ENCODE peak calls at places on chromosome 9, in six cellular contexts. One of them, this sample, is unnamed.

GRCh38 chr9:84368593-84368992 is 28.0 kb upstream of the SLC28A3 start:
- DNase-seq in neural progenitor cell: no peak
- DNase-seq in GM23248: no peak
- DNase-seq in endothelial cell of umbilical vein: no peak
- DNase-seq in PC-3: no peak
- DNase-seq in MM.1S: no peak
- DNase-seq in this sample: no peak

GRCh38 chr9:95890594-95890993 is 15.1 kb downstream of the ERCC6L2 start:
- DNase-seq in GM23248: no peak
- DNase-seq in MM.1S: no peak
- DNase-seq in endothelial cell of umbilical vein: no peak
- DNase-seq in PC-3: no peak
- DNase-seq in neural progenitor cell: no peak
- DNase-seq in this sample: no peak

GRCh38 chr9:92164490-92164889 is 49.3 kb upstream of the SPTLC1 start:
- DNase-seq in endothelial cell of umbilical vein: no peak
- DNase-seq in PC-3: no peak
- DNase-seq in GM23248: no peak
- DNase-seq in neural progenitor cell: no peak
- DNase-seq in MM.1S: no peak
- DNase-seq in this sample: no peak

GRCh38 chr9:96169901-96170300 is 132.1 kb downstream of the HSD17B3 start:
- DNase-seq in PC-3: no peak
- DNase-seq in neural progenitor cell: peak
- DNase-seq in GM23248: no peak
- DNase-seq in endothelial cell of umbilical vein: no peak
- DNase-seq in MM.1S: no peak
- DNase-seq in this sample: no peak

GRCh38 chr9:105535920-105536668 is 21.8 kb upstream of the FKTN start:
- DNase-seq in neural progenitor cell: no peak
- DNase-seq in MM.1S: no peak
- DNase-seq in endothelial cell of umbilical vein: no peak
- DNase-seq in PC-3: no peak
- DNase-seq in GM23248: no peak
- DNase-seq in this sample: no peak

GRCh38 chr9:137956688-137957385 is 79.3 kb downstream of the CACNA1B start:
- DNase-seq in PC-3: no peak
- DNase-seq in endothelial cell of umbilical vein: no peak
- DNase-seq in GM23248: no peak
- DNase-seq in neural progenitor cell: no peak
- DNase-seq in MM.1S: no peak
- DNase-seq in this sample: no peak

GRCh38 chr9:2657427-2657826 is 35.8 kb downstream of the VLDLR start:
- DNase-seq in GM23248: no peak
- DNase-seq in MM.1S: no peak
- DNase-seq in PC-3: no peak
- DNase-seq in endothelial cell of umbilical vein: no peak
- DNase-seq in neural progenitor cell: no peak
- DNase-seq in this sample: no peak

GRCh38 chr9:133276923-133277322 is 1.9 kb upstream of the ABO start:
- DNase-seq in neural progenitor cell: no peak
- DNase-seq in MM.1S: no peak
- DNase-seq in PC-3: no peak
- DNase-seq in GM23248: no peak
- DNase-seq in endothelial cell of umbilical vein: no peak
- DNase-seq in this sample: no peak

GRCh38 chr9:109557481-109557880 is 59.4 kb upstream of the PTPN3 start:
- DNase-seq in MM.1S: no peak
- DNase-seq in GM23248: no peak
- DNase-seq in endothelial cell of umbilical vein: no peak
- DNase-seq in neural progenitor cell: peak
- DNase-seq in PC-3: no peak
- DNase-seq in this sample: no peak

GRCh38 chr9:34993502-34994428 is 4.2 kb downstream of the DNAJB5 start:
- DNase-seq in PC-3: no peak
- DNase-seq in MM.1S: no peak
- DNase-seq in GM23248: peak
- DNase-seq in neural progenitor cell: no peak
- DNase-seq in endothelial cell of umbilical vein: peak
- DNase-seq in this sample: peak

GRCh38 chr9:107175826-107176500 is 107.1 kb upstream of the RAD23B start:
- DNase-seq in MM.1S: no peak
- DNase-seq in GM23248: peak
- DNase-seq in PC-3: no peak
- DNase-seq in endothelial cell of umbilical vein: no peak
- DNase-seq in neural progenitor cell: no peak
- DNase-seq in this sample: no peak

GRCh38 chr9:98182069-98182820 is 10.2 kb downstream of the CORO2A start:
- DNase-seq in endothelial cell of umbilical vein: no peak
- DNase-seq in neural progenitor cell: no peak
- DNase-seq in GM23248: no peak
- DNase-seq in PC-3: no peak
- DNase-seq in MM.1S: no peak
- DNase-seq in this sample: no peak

GRCh38 chr9:105636331-105636730 is 25.9 kb upstream of the TAL2 start:
- DNase-seq in PC-3: no peak
- DNase-seq in endothelial cell of umbilical vein: peak
- DNase-seq in MM.1S: no peak
- DNase-seq in neural progenitor cell: no peak
- DNase-seq in GM23248: no peak
- DNase-seq in this sample: no peak

GRCh38 chr9:96065482-96066251 is 190.2 kb downstream of the ERCC6L2 start:
- DNase-seq in MM.1S: no peak
- DNase-seq in GM23248: no peak
- DNase-seq in neural progenitor cell: no peak
- DNase-seq in endothelial cell of umbilical vein: no peak
- DNase-seq in PC-3: no peak
- DNase-seq in this sample: no peak

GRCh38 chr9:77462066-77462465 is 186.1 kb downstream of the GNA14 start:
- DNase-seq in MM.1S: no peak
- DNase-seq in neural progenitor cell: peak
- DNase-seq in PC-3: no peak
- DNase-seq in endothelial cell of umbilical vein: no peak
- DNase-seq in GM23248: no peak
- DNase-seq in this sample: no peak

GRCh38 chr9:13919386-13919785 is 394.6 kb downstream of the NFIB start:
- DNase-seq in endothelial cell of umbilical vein: no peak
- DNase-seq in PC-3: no peak
- DNase-seq in MM.1S: no peak
- DNase-seq in neural progenitor cell: no peak
- DNase-seq in GM23248: no peak
- DNase-seq in this sample: peak

GRCh38 chr9:127545196-127546124 is 66.6 kb upstream of the STXBP1 start:
- DNase-seq in endothelial cell of umbilical vein: peak
- DNase-seq in neural progenitor cell: peak
- DNase-seq in GM23248: peak
- DNase-seq in MM.1S: no peak
- DNase-seq in PC-3: peak
- DNase-seq in this sample: peak

GRCh38 chr9:132622144-132622543 is 39.7 kb downstream of the BARHL1 start:
- DNase-seq in endothelial cell of umbilical vein: no peak
- DNase-seq in PC-3: peak
- DNase-seq in GM23248: peak
- DNase-seq in neural progenitor cell: no peak
- DNase-seq in MM.1S: no peak
- DNase-seq in this sample: peak

GRCh38 chr9:115680226-115680625 is 473.4 kb upstream of the PAPPA start:
- DNase-seq in MM.1S: no peak
- DNase-seq in GM23248: peak
- DNase-seq in endothelial cell of umbilical vein: no peak
- DNase-seq in neural progenitor cell: no peak
- DNase-seq in PC-3: no peak
- DNase-seq in this sample: no peak

GRCh38 chr9:95087659-95088242 is 229.8 kb downstream of the FANCC start:
- DNase-seq in neural progenitor cell: no peak
- DNase-seq in PC-3: peak
- DNase-seq in GM23248: peak
- DNase-seq in MM.1S: no peak
- DNase-seq in endothelial cell of umbilical vein: no peak
- DNase-seq in this sample: no peak

GRCh38 chr9:17060450-17060849 is 74.4 kb upstream of the CNTLN start:
- DNase-seq in neural progenitor cell: no peak
- DNase-seq in PC-3: no peak
- DNase-seq in MM.1S: no peak
- DNase-seq in GM23248: no peak
- DNase-seq in endothelial cell of umbilical vein: no peak
- DNase-seq in this sample: no peak

GRCh38 chr9:20212806-20213205 is 409.5 kb downstream of the MLLT3 start:
- DNase-seq in endothelial cell of umbilical vein: no peak
- DNase-seq in MM.1S: no peak
- DNase-seq in GM23248: no peak
- DNase-seq in neural progenitor cell: no peak
- DNase-seq in PC-3: no peak
- DNase-seq in this sample: no peak

GRCh38 chr9:4117835-4118610 is 181.8 kb downstream of the GLIS3 start:
- DNase-seq in neural progenitor cell: no peak
- DNase-seq in GM23248: no peak
- DNase-seq in MM.1S: peak
- DNase-seq in endothelial cell of umbilical vein: no peak
- DNase-seq in PC-3: no peak
- DNase-seq in this sample: no peak

GRCh38 chr9:106953166-106953565 is 90.2 kb downstream of the ZNF462 start:
- DNase-seq in GM23248: peak
- DNase-seq in MM.1S: no peak
- DNase-seq in PC-3: peak
- DNase-seq in neural progenitor cell: no peak
- DNase-seq in endothelial cell of umbilical vein: no peak
- DNase-seq in this sample: peak

DNA sequence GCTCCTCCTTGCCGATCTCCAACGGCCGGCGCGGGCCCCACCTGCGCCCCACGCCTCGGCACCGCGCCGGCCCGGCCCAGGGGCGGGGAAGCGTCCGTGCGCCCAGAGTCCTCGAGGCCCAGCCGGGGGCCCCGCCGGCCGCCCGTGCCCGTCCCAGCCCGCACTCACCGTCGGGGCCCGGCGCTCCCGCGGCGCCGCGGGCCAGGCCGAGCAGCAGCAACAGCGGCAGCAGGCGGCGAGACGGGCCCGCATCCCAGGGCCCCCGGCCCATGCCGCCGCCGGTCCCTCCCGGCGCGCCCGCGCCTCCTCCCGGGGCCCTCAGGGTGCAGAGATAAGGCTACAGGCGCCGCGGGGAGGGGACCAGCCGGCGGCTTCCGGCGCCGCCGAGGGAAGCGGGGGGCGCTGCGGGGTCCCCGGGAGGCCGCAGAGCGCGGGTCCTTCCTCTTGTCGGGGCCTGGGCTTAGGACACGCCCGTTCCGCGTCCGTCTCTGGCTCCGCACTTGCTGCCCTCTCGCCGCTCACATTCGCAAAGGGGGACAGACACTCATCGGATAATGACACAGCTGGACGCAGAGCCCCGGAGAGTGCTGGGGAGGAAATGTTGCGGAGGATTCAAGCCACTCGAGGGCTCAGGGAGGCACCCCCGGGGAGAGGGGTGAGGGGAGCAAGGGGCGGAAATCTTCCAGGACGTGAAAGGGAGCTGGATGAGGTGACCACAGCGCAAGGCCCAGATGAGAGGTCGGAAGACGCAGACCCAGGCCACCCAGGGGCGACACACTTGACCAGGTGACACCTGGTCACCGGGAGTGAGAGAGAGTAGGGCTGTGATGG is at the start of gene SUSD1:
- DNase-seq in endothelial cell of umbilical vein: peak
- DNase-seq in MM.1S: no peak
- DNase-seq in PC-3: no peak
- DNase-seq in neural progenitor cell: peak
- DNase-seq in GM23248: peak
- DNase-seq in this sample: no peak
- TF ChIP-seq EZH2 in endothelial cell of umbilical vein: no peak
- TF ChIP-seq EZH2 in MM.1S: no peak
- TF ChIP-seq EZH2 in PC-3: no peak
- TF ChIP-seq EZH2 in neural progenitor cell: peak
- TF ChIP-seq EZH2 in GM23248: no peak
- TF ChIP-seq EZH2 in this sample: no peak

DNA sequence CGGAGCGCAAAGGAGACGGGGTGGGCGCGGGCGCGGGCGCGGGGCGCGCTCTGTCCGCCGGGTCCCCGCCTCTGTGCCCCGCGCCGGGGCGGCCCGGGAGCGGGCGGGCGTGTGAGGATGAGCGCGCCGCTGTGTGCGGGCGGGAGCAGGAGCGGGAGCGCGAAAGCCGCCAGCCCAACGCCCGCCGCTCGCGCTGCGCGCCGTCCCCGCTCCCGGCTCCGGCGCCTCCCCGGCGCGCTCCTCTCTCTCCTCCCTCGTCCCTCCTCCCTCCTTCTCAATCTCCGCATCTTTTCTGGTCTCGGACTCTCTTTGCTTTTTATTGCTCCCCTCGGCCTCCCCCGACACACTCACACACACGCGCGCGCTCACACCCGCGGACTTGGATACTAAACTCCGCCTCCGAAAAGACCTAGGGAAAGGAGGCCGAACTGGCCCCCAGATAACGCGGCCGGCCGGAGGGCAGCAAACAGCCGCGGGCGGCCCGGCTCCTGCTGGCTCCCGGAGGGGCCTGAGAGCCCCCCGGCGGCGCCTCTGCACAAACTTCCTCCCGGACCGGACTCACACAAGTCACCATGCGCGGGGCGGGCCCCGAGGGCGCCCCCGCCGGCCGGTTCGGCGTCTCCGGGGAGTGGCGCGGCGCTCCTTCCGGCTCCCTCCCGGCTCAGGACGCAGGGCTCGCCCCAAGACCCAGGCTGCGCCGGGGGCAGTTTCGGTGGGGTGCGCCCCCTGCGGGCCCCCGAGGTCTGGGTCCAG is at the start of gene FIBCD1:
- DNase-seq in PC-3: peak
- DNase-seq in GM23248: peak
- DNase-seq in neural progenitor cell: peak
- DNase-seq in MM.1S: no peak
- DNase-seq in endothelial cell of umbilical vein: peak
- DNase-seq in this sample: peak
- TF ChIP-seq EZH2 in PC-3: no peak
- TF ChIP-seq EZH2 in GM23248: no peak
- TF ChIP-seq EZH2 in neural progenitor cell: no peak
- TF ChIP-seq EZH2 in MM.1S: peak
- TF ChIP-seq EZH2 in endothelial cell of umbilical vein: peak
- TF ChIP-seq EZH2 in this sample: no peak

DNA sequence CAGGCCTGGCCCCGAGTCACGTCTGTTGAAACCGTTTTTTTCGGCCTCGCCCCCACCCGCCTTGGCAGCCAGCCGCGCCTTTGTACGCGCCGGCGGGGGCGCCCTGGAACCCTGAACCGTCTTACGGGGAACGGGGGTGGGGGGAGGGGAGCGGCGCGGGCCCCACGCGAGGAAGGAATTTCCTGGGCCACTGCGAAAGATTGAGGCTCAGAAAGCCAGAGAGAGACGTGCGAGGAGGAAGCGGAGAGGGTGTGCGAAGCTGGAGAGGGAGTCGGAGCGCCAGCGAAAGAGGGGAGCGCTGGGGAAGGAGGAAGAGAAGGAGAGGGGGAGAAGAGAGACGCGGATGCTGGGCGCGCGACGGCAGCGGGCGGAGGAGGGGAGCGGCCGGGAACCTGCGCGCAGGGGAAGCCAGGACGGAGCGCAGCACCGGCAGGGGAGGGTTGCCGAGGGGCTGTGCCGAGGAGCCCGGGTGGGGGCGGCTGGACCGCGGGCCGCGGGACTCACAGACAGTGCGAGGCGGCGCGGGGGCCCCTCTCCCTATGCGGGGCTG is 4.6 kb upstream of the PRDM12 start:
- DNase-seq in endothelial cell of umbilical vein: no peak
- DNase-seq in GM23248: no peak
- DNase-seq in neural progenitor cell: peak
- DNase-seq in MM.1S: no peak
- DNase-seq in PC-3: no peak
- DNase-seq in this sample: no peak
- TF ChIP-seq EZH2 in endothelial cell of umbilical vein: no peak
- TF ChIP-seq EZH2 in GM23248: peak
- TF ChIP-seq EZH2 in neural progenitor cell: peak
- TF ChIP-seq EZH2 in MM.1S: no peak
- TF ChIP-seq EZH2 in PC-3: no peak
- TF ChIP-seq EZH2 in this sample: peak

GRCh38 chr9:125970340-125970739 is 223.2 kb downstream of the PBX3 start:
- DNase-seq in PC-3: no peak
- DNase-seq in endothelial cell of umbilical vein: no peak
- DNase-seq in GM23248: no peak
- DNase-seq in neural progenitor cell: no peak
- DNase-seq in MM.1S: no peak
- DNase-seq in this sample: no peak
- TF ChIP-seq EZH2 in PC-3: no peak
- TF ChIP-seq EZH2 in endothelial cell of umbilical vein: no peak
- TF ChIP-seq EZH2 in GM23248: no peak
- TF ChIP-seq EZH2 in neural progenitor cell: no peak
- TF ChIP-seq EZH2 in MM.1S: no peak
- TF ChIP-seq EZH2 in this sample: no peak

This sample was measured in astrocyte.